ENCODE peak calls at places on chromosome 1, in five cellular contexts. One of them, this sample, is unnamed. For H3K4me1, the result is how much of the 10 kb centered on the place peaks cover.

GRCh38 chr1:1080122-1080753 is 6.1 kb upstream of the RNF223 start:
- DNase-seq in spleen: peak
- DNase-seq in pancreas: peak
- DNase-seq in heart right ventricle: peak
- DNase-seq in A549: peak
- DNase-seq in this sample: no peak

GRCh38 chr1:221839794-221840395 is 98.0 kb upstream of the DUSP10 start:
- DNase-seq in spleen: no peak
- DNase-seq in heart right ventricle: peak
- DNase-seq in A549: peak
- DNase-seq in pancreas: peak
- DNase-seq in this sample: peak

GRCh38 chr1:111361761-111362160 is 65.8 kb downstream of the OVGP1 start:
- DNase-seq in A549: no peak
- DNase-seq in spleen: no peak
- DNase-seq in pancreas: no peak
- DNase-seq in heart right ventricle: no peak
- DNase-seq in this sample: no peak

GRCh38 chr1:46254668-46255067 is 7.1 kb downstream of the RAD54L start:
- DNase-seq in pancreas: no peak
- DNase-seq in heart right ventricle: no peak
- DNase-seq in A549: no peak
- DNase-seq in spleen: no peak
- DNase-seq in this sample: no peak

GRCh38 chr1:85240174-85240601 is 19.3 kb downstream of the C1orf52 start:
- DNase-seq in heart right ventricle: no peak
- DNase-seq in pancreas: no peak
- DNase-seq in A549: no peak
- DNase-seq in spleen: no peak
- DNase-seq in this sample: no peak

GRCh38 chr1:212746546-212746945 is 45.0 kb downstream of the NSL1 start:
- DNase-seq in heart right ventricle: no peak
- DNase-seq in spleen: no peak
- DNase-seq in pancreas: no peak
- DNase-seq in A549: no peak
- DNase-seq in this sample: no peak

GRCh38 chr1:214638474-214638807 is 35.4 kb downstream of the CENPF start:
- DNase-seq in heart right ventricle: no peak
- DNase-seq in A549: no peak
- DNase-seq in pancreas: no peak
- DNase-seq in spleen: no peak
- DNase-seq in this sample: no peak

GRCh38 chr1:88847618-88848017 is 43.7 kb downstream of the GTF2B start:
- DNase-seq in pancreas: no peak
- DNase-seq in heart right ventricle: no peak
- DNase-seq in spleen: no peak
- DNase-seq in A549: no peak
- DNase-seq in this sample: no peak

GRCh38 chr1:203144661-203145060 is 17.1 kb downstream of the ADORA1 start:
- DNase-seq in heart right ventricle: no peak
- DNase-seq in pancreas: peak
- DNase-seq in A549: no peak
- DNase-seq in spleen: no peak
- DNase-seq in this sample: no peak

GRCh38 chr1:41864471-41865040 is 54.2 kb downstream of the HIVEP3 start:
- DNase-seq in pancreas: no peak
- DNase-seq in spleen: no peak
- DNase-seq in A549: no peak
- DNase-seq in heart right ventricle: no peak
- DNase-seq in this sample: no peak

GRCh38 chr1:41374711-41375110 is 13.5 kb downstream of the FOXO6 start:
- DNase-seq in spleen: no peak
- DNase-seq in A549: no peak
- DNase-seq in heart right ventricle: no peak
- DNase-seq in pancreas: no peak
- DNase-seq in this sample: no peak

GRCh38 chr1:235503333-235504121 is 725 bp downstream of the B3GALNT2 start:
- DNase-seq in spleen: peak
- DNase-seq in pancreas: peak
- DNase-seq in heart right ventricle: peak
- DNase-seq in A549: peak
- DNase-seq in this sample: no peak

GRCh38 chr1:5814046-5814619 is 178.1 kb downstream of the NPHP4 start:
- DNase-seq in pancreas: no peak
- DNase-seq in A549: no peak
- DNase-seq in spleen: no peak
- DNase-seq in heart right ventricle: no peak
- DNase-seq in this sample: no peak

GRCh38 chr1:205373022-205373421 is 16.3 kb upstream of the KLHDC8A start:
- DNase-seq in heart right ventricle: no peak
- DNase-seq in pancreas: no peak
- DNase-seq in A549: no peak
- DNase-seq in spleen: no peak
- DNase-seq in this sample: no peak

GRCh38 chr1:11026052-11026451 is 13.6 kb downstream of the TARDBP start:
- DNase-seq in spleen: no peak
- DNase-seq in heart right ventricle: no peak
- DNase-seq in pancreas: no peak
- DNase-seq in A549: no peak
- DNase-seq in this sample: no peak

GRCh38 chr1:203327684-203328457 is 22.6 kb downstream of the BTG2 start:
- DNase-seq in spleen: no peak
- DNase-seq in A549: peak
- DNase-seq in heart right ventricle: peak
- DNase-seq in pancreas: no peak
- DNase-seq in this sample: peak

GRCh38 chr1:14302025-14302424 is 296.5 kb upstream of the KAZN start:
- DNase-seq in spleen: no peak
- DNase-seq in heart right ventricle: no peak
- DNase-seq in A549: no peak
- DNase-seq in pancreas: no peak
- DNase-seq in this sample: no peak

GRCh38 chr1:65002156-65002507 is 35.8 kb upstream of the JAK1 start:
- DNase-seq in spleen: no peak
- DNase-seq in pancreas: no peak
- DNase-seq in heart right ventricle: no peak
- DNase-seq in A549: no peak
- DNase-seq in this sample: no peak

GRCh38 chr1:227789042-227789880 is 26.2 kb upstream of the PRSS38 start:
- DNase-seq in A549: no peak
- DNase-seq in heart right ventricle: no peak
- DNase-seq in pancreas: peak
- DNase-seq in spleen: peak
- DNase-seq in this sample: no peak

GRCh38 chr1:217921126-217921900 is 290.2 kb downstream of the SPATA17 start:
- DNase-seq in A549: no peak
- DNase-seq in spleen: no peak
- DNase-seq in pancreas: no peak
- DNase-seq in heart right ventricle: no peak
- DNase-seq in this sample: no peak

GRCh38 chr1:112057736-112058135 is 68.3 kb upstream of the KCND3 start:
- DNase-seq in heart right ventricle: no peak
- DNase-seq in spleen: no peak
- DNase-seq in pancreas: no peak
- DNase-seq in A549: no peak
- DNase-seq in this sample: no peak

GRCh38 chr1:78045850-78046778 is at the start of gene GIPC2:
- DNase-seq in heart right ventricle: peak
- DNase-seq in spleen: peak
- DNase-seq in A549: no peak
- DNase-seq in pancreas: peak
- DNase-seq in this sample: no peak

GRCh38 chr1:78047631-78048030 is 1.9 kb downstream of the GIPC2 start:
- DNase-seq in A549: no peak
- DNase-seq in spleen: no peak
- DNase-seq in pancreas: no peak
- DNase-seq in heart right ventricle: no peak
- DNase-seq in this sample: no peak

GRCh38 chr1:78045600-78045849 is 241 bp upstream of the GIPC2 start:
- DNase-seq in A549: no peak
- DNase-seq in heart right ventricle: no peak
- DNase-seq in spleen: no peak
- DNase-seq in pancreas: no peak
- DNase-seq in this sample: no peak

GRCh38 chr1:78048446-78048845 is 2.7 kb downstream of the GIPC2 start:
- DNase-seq in A549: no peak
- DNase-seq in heart right ventricle: no peak
- DNase-seq in pancreas: no peak
- DNase-seq in spleen: no peak
- DNase-seq in this sample: no peak

GRCh38 chr1:78047131-78047530 is 1.4 kb downstream of the GIPC2 start:
- DNase-seq in pancreas: no peak
- DNase-seq in A549: no peak
- DNase-seq in spleen: no peak
- DNase-seq in heart right ventricle: peak
- DNase-seq in this sample: no peak
- H3K4me1 ChIP-seq in pancreas: under half
- H3K4me1 ChIP-seq in A549: under half
- H3K4me1 ChIP-seq in spleen: under half
- H3K4me1 ChIP-seq in heart right ventricle: under half
- H3K4me1 ChIP-seq in this sample: under half

GRCh38 chr1:44806025-44806703 is 987 bp downstream of the DYNLT4 start:
- DNase-seq in heart right ventricle: no peak
- DNase-seq in pancreas: peak
- DNase-seq in A549: no peak
- DNase-seq in spleen: peak
- DNase-seq in this sample: no peak

GRCh38 chr1:44803312-44804095 is 3.3 kb downstream of the PLK3 start:
- DNase-seq in heart right ventricle: no peak
- DNase-seq in pancreas: no peak
- DNase-seq in spleen: peak
- DNase-seq in A549: no peak
- DNase-seq in this sample: no peak

GRCh38 chr1:44806704-44807363 is at the start of gene DYNLT4:
- DNase-seq in pancreas: no peak
- DNase-seq in A549: no peak
- DNase-seq in heart right ventricle: no peak
- DNase-seq in spleen: peak
- DNase-seq in this sample: no peak

GRCh38 chr1:44807364-44808062 is 362 bp upstream of the DYNLT4 start:
- DNase-seq in heart right ventricle: peak
- DNase-seq in pancreas: peak
- DNase-seq in A549: peak
- DNase-seq in spleen: peak
- DNase-seq in this sample: peak

GRCh38 chr1:44805311-44806024 is 1.7 kb downstream of the DYNLT4 start:
- DNase-seq in heart right ventricle: no peak
- DNase-seq in spleen: peak
- DNase-seq in pancreas: no peak
- DNase-seq in A549: no peak
- DNase-seq in this sample: peak
- H3K4me1 ChIP-seq in heart right ventricle: half or more
- H3K4me1 ChIP-seq in spleen: half or more
- H3K4me1 ChIP-seq in pancreas: half or more
- H3K4me1 ChIP-seq in A549: half or more
- H3K4me1 ChIP-seq in this sample: half or more

GRCh38 chr1:27491748-27492700 is 2.1 kb upstream of the WASF2 start:
- DNase-seq in heart right ventricle: peak
- DNase-seq in spleen: peak
- DNase-seq in pancreas: no peak
- DNase-seq in A549: peak
- DNase-seq in this sample: no peak

GRCh38 chr1:27487927-27488522 is 1.9 kb downstream of the WASF2 start:
- DNase-seq in pancreas: no peak
- DNase-seq in heart right ventricle: no peak
- DNase-seq in A549: no peak
- DNase-seq in spleen: no peak
- DNase-seq in this sample: peak

GRCh38 chr1:27485363-27485762 is 4.6 kb downstream of the WASF2 start:
- DNase-seq in heart right ventricle: no peak
- DNase-seq in pancreas: no peak
- DNase-seq in spleen: no peak
- DNase-seq in A549: no peak
- DNase-seq in this sample: no peak

GRCh38 chr1:27489973-27490741 is at the start of gene WASF2:
- DNase-seq in pancreas: peak
- DNase-seq in spleen: peak
- DNase-seq in heart right ventricle: peak
- DNase-seq in A549: peak
- DNase-seq in this sample: peak

GRCh38 chr1:27488523-27489138 is 1.3 kb downstream of the WASF2 start:
- DNase-seq in pancreas: no peak
- DNase-seq in A549: peak
- DNase-seq in heart right ventricle: no peak
- DNase-seq in spleen: no peak
- DNase-seq in this sample: peak
- H3K4me1 ChIP-seq in pancreas: under half
- H3K4me1 ChIP-seq in A549: under half
- H3K4me1 ChIP-seq in heart right ventricle: under half
- H3K4me1 ChIP-seq in spleen: half or more
- H3K4me1 ChIP-seq in this sample: under half

DNA sequence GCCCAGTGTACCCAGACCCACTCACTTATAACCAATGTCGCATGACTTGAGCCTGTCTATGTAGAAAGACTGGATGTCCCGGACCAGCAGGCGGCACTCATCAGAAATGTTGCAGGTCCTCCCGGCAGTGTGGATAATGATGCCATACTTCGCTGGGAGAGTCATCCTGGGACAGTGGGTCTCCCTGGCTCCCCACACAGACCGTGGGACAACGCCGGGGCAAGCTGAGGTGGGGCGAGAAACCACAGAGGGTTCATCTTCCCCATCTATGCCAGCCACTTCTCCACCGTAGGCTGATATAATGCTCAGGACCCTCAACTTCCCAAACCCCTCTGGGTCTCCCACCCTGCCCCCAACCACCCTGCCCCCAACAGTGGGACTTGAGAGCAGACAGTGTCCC is 8.3 kb downstream of the PGLYRP4 start:
- DNase-seq in pancreas: no peak
- DNase-seq in A549: no peak
- DNase-seq in heart right ventricle: no peak
- DNase-seq in spleen: no peak
- DNase-seq in this sample: no peak
- H3K4me1 ChIP-seq in pancreas: under half
- H3K4me1 ChIP-seq in A549: under half
- H3K4me1 ChIP-seq in heart right ventricle: under half
- H3K4me1 ChIP-seq in spleen: under half
- H3K4me1 ChIP-seq in this sample: under half

GRCh38 chr1:156126043-156126700 is 11.7 kb downstream of the LMNA start:
- DNase-seq in heart right ventricle: peak
- DNase-seq in spleen: peak
- DNase-seq in A549: peak
- DNase-seq in pancreas: peak
- DNase-seq in this sample: no peak
- H3K4me1 ChIP-seq in heart right ventricle: half or more
- H3K4me1 ChIP-seq in spleen: half or more
- H3K4me1 ChIP-seq in A549: half or more
- H3K4me1 ChIP-seq in pancreas: half or more
- H3K4me1 ChIP-seq in this sample: half or more